ENCODE peak calls at places on chromosomes 16 and 17, in four cellular contexts. N is K562, P is HepG2, M is GM12878. D is an unnamed sample.

GRCh38 chr17:512926-513325 is 160.3 kb upstream of the RPH3AL start:
- DNase-seq in P (no peak), M (no peak), N (no peak), D (no peak)

GRCh38 chr16:17571499-17572093 is 100.8 kb upstream of the XYLT1 start:
- DNase-seq in P (no peak), M (no peak), N (no peak), D (no peak)

GRCh38 chr16:53872248-53873221 is 168.6 kb downstream of the FTO start:
- DNase-seq in M (no peak), P (no peak), N (no peak), D (no peak)

GRCh38 chr17:36856169-36856568 is 81.1 kb upstream of the LHX1 start:
- DNase-seq in M (no peak), P (no peak), N (no peak), D (no peak)

GRCh38 chr17:43578699-43579569 is 32.8 kb upstream of the ETV4 start:
- DNase-seq in N (no peak), P (peak; percentile 46), M (peak; percentile 74), D (peak; percentile 40)

GRCh38 chr17:66965801-66966528 is 1.5 kb downstream of the CACNG4 start:
- DNase-seq in P (no peak), M (no peak), N (no peak), D (peak; percentile 50)

GRCh38 chr17:746783-747629 is 5.1 kb downstream of the GEMIN4 start:
- DNase-seq in M (no peak), N (no peak), P (no peak), D (no peak)

GRCh38 chr17:80990921-80991644 is 558 bp upstream of the CHMP6 start:
- DNase-seq in P (peak; percentile 82), N (peak; percentile 10), M (no peak), D (no peak)

GRCh38 chr16:53817812-53818211 is 113.9 kb downstream of the FTO start:
- DNase-seq in M (no peak), N (no peak), P (no peak), D (no peak)

GRCh38 chr17:64689106-64689505 is 27.0 kb upstream of the SMURF2 start:
- DNase-seq in N (no peak), P (peak; percentile 34), M (no peak), D (no peak)

GRCh38 chr16:23296994-23297393 is 5.1 kb upstream of the SCNN1B start:
- DNase-seq in P (peak; percentile 24), M (no peak), N (peak; percentile 55), D (peak; percentile 68)

GRCh38 chr16:3149630-3150345 is 15.0 kb downstream of the ZNF213 start:
- DNase-seq in M (no peak), N (peak; percentile 82), P (no peak), D (peak; percentile 84)

GRCh38 chr16:17564856-17565255 is 94.1 kb upstream of the XYLT1 start:
- DNase-seq in M (no peak), P (no peak), N (no peak), D (no peak)

GRCh38 chr17:17109896-17110295 is 67.6 kb downstream of the MPRIP start:
- DNase-seq in N (no peak), M (no peak), P (no peak), D (no peak)

GRCh38 chr16:80862153-80862552 is 57.8 kb upstream of the CDYL2 start:
- DNase-seq in N (no peak), M (no peak), P (no peak), D (no peak)

GRCh38 chr17:68694791-68695485 is 93.8 kb upstream of the FAM20A start:
- DNase-seq in P (no peak), N (no peak), M (no peak), D (no peak)

GRCh38 chr16:10668322-10669045 is 26.2 kb downstream of the TEKT5 start:
- DNase-seq in M (no peak), P (peak; percentile 64), N (no peak), D (peak; percentile 65)

GRCh38 chr17:14428640-14429029 is 127.8 kb downstream of the HS3ST3B1 start:
- DNase-seq in M (no peak), P (no peak), N (no peak), D (no peak)

GRCh38 chr16:83926726-83927397 is 26.2 kb upstream of the OSGIN1 start:
- DNase-seq in N (peak; percentile 91), P (peak; percentile 82), M (no peak), D (peak; percentile 95)

GRCh38 chr16:46715769-46716305 is 26.4 kb downstream of the ORC6 start:
- DNase-seq in N (no peak), P (no peak), M (no peak), D (no peak)

GRCh38 chr16:20904507-20905079 is 4.0 kb downstream of the LYRM1 start:
- DNase-seq in P (peak; percentile 40), N (no peak), M (peak; percentile 49), D (no peak)

GRCh38 chr16:72884573-72884972 is 163.4 kb downstream of the ZFHX3 start:
- DNase-seq in M (no peak), P (peak; percentile 75), N (no peak), D (no peak)
- TF ChIP-seq SP1 in M (no peak), P (no peak), N (no peak), D (no peak)

GRCh38 chr16:7399296-7399695 is 66.7 kb downstream of the RBFOX1 start:
- DNase-seq in P (no peak), M (no peak), N (no peak), D (no peak)

GRCh38 chr16:7400117-7400890 is 67.7 kb downstream of the RBFOX1 start:
- DNase-seq in N (no peak), P (no peak), M (no peak), D (no peak)

GRCh38 chr16:7398536-7398935 is 65.9 kb downstream of the RBFOX1 start:
- DNase-seq in N (no peak), P (no peak), M (no peak), D (no peak)

GRCh38 chr16:7394936-7395335 is 62.3 kb downstream of the RBFOX1 start:
- DNase-seq in N (no peak), M (no peak), P (no peak), D (no peak)

DNA sequence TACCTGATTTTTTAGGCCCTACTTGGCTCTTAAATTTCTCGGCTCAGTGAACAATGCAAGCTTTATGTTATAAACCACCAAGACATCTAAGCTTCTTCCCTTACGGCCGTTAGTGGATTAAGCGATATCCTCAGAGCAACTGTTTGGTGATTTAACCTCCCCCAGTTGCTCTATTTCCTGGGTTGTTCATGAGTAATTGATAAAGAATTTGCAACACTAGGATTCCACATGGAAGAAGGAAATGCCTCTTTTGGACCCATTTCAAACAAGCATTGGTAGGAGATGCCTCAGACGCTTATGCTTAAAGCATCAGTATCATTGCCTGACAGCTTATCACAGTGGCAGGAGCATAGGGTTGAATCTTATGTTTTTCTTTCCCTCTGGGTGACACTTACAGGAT is 65.3 kb downstream of the RBFOX1 start:
- DNase-seq in N (no peak), P (no peak), M (no peak), D (no peak)
- TF ChIP-seq TCF7 in N (no peak), P (no peak), M (no peak), D (no peak)

GRCh38 chr17:79204261-79204660 is 129.6 kb downstream of the ENGASE start:
- DNase-seq in M (no peak), N (no peak), P (no peak), D (no peak)
- TF ChIP-seq CREM in M (no peak), N (no peak), P (no peak), D (no peak)

GRCh38 chr16:82331397-82331796 is 161.4 kb upstream of the MPHOSPH6 start:
- DNase-seq in M (no peak), P (no peak), N (no peak), D (no peak)
- TF ChIP-seq SP1 in M (no peak), P (no peak), N (no peak), D (no peak)

GRCh38 chr17:47956818-47957590 is 679 bp downstream of the PRR15L start:
- DNase-seq in P (peak; percentile 60), N (no peak), M (no peak), D (no peak)
- TF ChIP-seq TCF7 in P (no peak), N (no peak), M (no peak), D (no peak)

DNA sequence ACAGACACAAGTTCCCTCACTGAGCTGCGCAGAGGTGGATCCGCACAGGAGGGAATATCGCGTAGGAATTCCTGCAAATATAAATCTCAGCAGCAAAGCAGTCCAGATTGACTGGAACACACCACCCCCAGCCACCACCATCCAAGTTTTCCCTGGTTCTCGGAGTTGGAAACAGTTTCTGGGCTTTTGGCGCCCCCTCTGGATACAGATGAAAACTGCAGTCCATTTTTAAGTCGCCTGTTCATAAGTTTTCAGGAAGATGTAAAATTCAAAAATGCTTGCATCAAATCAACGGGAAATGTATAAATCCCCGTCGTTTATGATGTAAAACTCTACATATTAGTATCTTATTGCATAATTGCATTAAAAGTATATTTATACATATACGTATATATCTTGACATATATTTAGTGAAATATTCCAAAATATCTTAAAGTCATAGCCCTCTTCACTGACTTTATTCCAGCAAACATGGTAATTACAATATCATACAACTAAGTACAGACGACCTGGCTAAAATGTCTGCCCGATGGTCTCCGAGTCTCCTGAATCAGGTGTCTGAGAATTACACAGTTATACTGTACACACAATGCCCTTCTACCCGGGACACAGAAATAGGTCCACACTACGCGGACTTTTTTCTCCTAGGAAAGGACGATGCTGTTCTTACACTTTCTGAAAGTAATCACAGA is 2.1 kb upstream of the SOX9 start:
- DNase-seq in N (peak; percentile 50), P (peak; percentile 75), M (peak; percentile 15), D (peak; percentile 70)
- TF ChIP-seq CREM in N (no peak), P (no peak), M (no peak), D (no peak)

GRCh38 chr17:72089453-72089987 is 31.3 kb upstream of the SOX9 start:
- DNase-seq in N (no peak), M (no peak), P (no peak), D (no peak)

GRCh38 chr17:72095316-72095715 is 25.5 kb upstream of the SOX9 start:
- DNase-seq in M (no peak), N (no peak), P (no peak), D (no peak)

GRCh38 chr17:72087876-72088275 is 32.9 kb upstream of the SOX9 start:
- DNase-seq in M (no peak), N (no peak), P (no peak), D (no peak)

GRCh38 chr17:72092710-72093322 is 28.0 kb upstream of the SOX9 start:
- DNase-seq in M (no peak), N (no peak), P (peak; percentile 98), D (no peak)

DNA sequence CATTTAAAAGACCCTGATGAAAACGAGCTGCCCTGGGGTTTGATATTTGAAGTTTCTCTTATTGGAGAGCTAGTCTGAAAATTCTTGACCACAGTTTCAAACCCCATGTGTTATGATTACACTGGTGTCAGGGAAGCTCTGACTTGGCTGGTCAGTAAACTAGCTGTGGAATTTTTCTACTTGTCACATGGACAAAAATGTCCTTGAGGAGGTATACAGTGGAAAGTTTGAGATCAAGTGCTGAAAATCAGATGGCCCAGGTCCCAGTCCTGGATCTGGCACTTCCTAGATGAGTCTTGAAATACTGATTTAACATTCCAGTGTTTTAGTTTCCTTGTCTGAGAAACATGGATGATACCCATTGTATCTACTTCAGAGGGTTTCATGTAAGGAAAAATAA is 30.7 kb upstream of the SOX9 start:
- DNase-seq in M (no peak), P (peak; percentile 38), N (no peak), D (no peak)
- TF ChIP-seq SP1 in M (no peak), P (no peak), N (no peak), D (no peak)

D was measured in WTC11.